ENCODE peak calls at places on chromosomes 16 and 17, in five cellular contexts. F is H1, N is adipocyte, L is IMR-90, P is PC-3. Z is an unnamed sample. For H3K27me3, the result is how much of the 10 kb centered on the place peaks cover.

GRCh38 chr16:64242510-64242909 is 879.4 kb downstream of the CDH11 start:
- DNase-seq in L (no peak), F (no peak), N (no peak), P (no peak), Z (no peak)

GRCh38 chr17:8025176-8025911 is 13.5 kb upstream of the ALOX15B start:
- DNase-seq in P (no peak), F (no peak), L (no peak), N (no peak), Z (no peak)

GRCh38 chr17:3659541-3660111 is 8.8 kb downstream of the TAX1BP3 start:
- DNase-seq in N (peak), F (no peak), L (peak), P (peak), Z (peak)

GRCh38 chr17:19546289-19547065 is 12.8 kb downstream of the SLC47A1 start:
- DNase-seq in L (no peak), F (no peak), P (peak), N (no peak), Z (peak)

GRCh38 chr17:15490634-15491261 is 23.3 kb upstream of the CDRT4 start:
- DNase-seq in P (peak), N (peak), L (peak), F (peak), Z (peak)

GRCh38 chr17:39679521-39680192 is 8.2 kb downstream of the PGAP3 start:
- DNase-seq in P (no peak), L (no peak), F (no peak), N (no peak), Z (no peak)

GRCh38 chr17:2266045-2266864 is 37.3 kb downstream of the SMG6 start:
- DNase-seq in L (no peak), N (no peak), P (no peak), F (no peak), Z (no peak)

GRCh38 chr16:50269061-50269705 is 2.8 kb downstream of the ADCY7 start:
- DNase-seq in P (no peak), L (no peak), N (no peak), F (no peak), Z (no peak)

GRCh38 chr16:11914759-11915643 is 755 bp downstream of the GSPT1 start:
- DNase-seq in F (no peak), L (peak), N (peak), P (peak), Z (peak)

GRCh38 chr16:63983401-63983800 is 1138.5 kb downstream of the CDH11 start:
- DNase-seq in F (no peak), L (no peak), N (no peak), P (peak), Z (no peak)

GRCh38 chr17:41649923-41650519 is 25.6 kb upstream of the KRT17 start:
- DNase-seq in N (no peak), L (no peak), P (no peak), F (no peak), Z (peak)

GRCh38 chr17:2054740-2055493 is at the start of gene HIC1:
- DNase-seq in N (peak), L (peak), P (peak), F (no peak), Z (peak)

GRCh38 chr16:87326151-87326571 is 9.0 kb upstream of the C16orf95 start:
- DNase-seq in F (no peak), P (no peak), L (no peak), N (no peak), Z (no peak)

GRCh38 chr17:39867891-39868553 is at the start of gene ZPBP2:
- DNase-seq in P (no peak), F (no peak), L (no peak), N (no peak), Z (peak)

GRCh38 chr17:39678340-39679116 is 9.3 kb downstream of the PGAP3 start:
- DNase-seq in N (no peak), F (no peak), L (no peak), P (no peak), Z (no peak)

GRCh38 chr17:65183736-65184135 is 46.6 kb downstream of the RGS9 start:
- DNase-seq in L (peak), F (peak), N (peak), P (peak), Z (peak)

GRCh38 chr17:76292567-76292966 is 15.5 kb downstream of the QRICH2 start:
- DNase-seq in L (no peak), N (no peak), F (no peak), P (no peak), Z (no peak)

GRCh38 chr16:67034478-67034877 is 5.5 kb downstream of the CBFB start:
- DNase-seq in L (peak), N (no peak), F (no peak), P (no peak), Z (no peak)

GRCh38 chr17:60391419-60392041 is 403 bp downstream of the USP32 start:
- DNase-seq in P (no peak), F (peak), N (peak), L (no peak), Z (no peak)

GRCh38 chr16:84608281-84608680 is 9.6 kb downstream of the COTL1 start:
- DNase-seq in N (no peak), F (no peak), P (no peak), L (no peak), Z (no peak)

GRCh38 chr16:57187508-57187854 is 1.4 kb downstream of the RSPRY1 start:
- DNase-seq in L (no peak), F (no peak), N (no peak), P (no peak), Z (peak)

GRCh38 chr17:15951368-15952047 is 6.6 kb downstream of the ADORA2B start:
- DNase-seq in L (no peak), N (no peak), P (peak), F (no peak), Z (peak)

GRCh38 chr16:88763502-88764053 is 21.4 kb downstream of the PIEZO1 start:
- DNase-seq in P (no peak), N (no peak), F (no peak), L (no peak), Z (peak)

GRCh38 chr17:49496183-49496865 is 1.2 kb downstream of the NGFR start:
- DNase-seq in N (peak), F (no peak), L (peak), P (peak), Z (peak)

GRCh38 chr16:30741461-30741914 is 6.7 kb upstream of the PHKG2 start:
- DNase-seq in L (peak), F (no peak), P (peak), N (peak), Z (peak)

GRCh38 chr16:85330694-85331188 is 218.5 kb upstream of the CIBAR2 start:
- DNase-seq in P (peak), L (peak), N (peak), F (no peak), Z (peak)

GRCh38 chr16:64880994-64881393 is 240.9 kb downstream of the CDH11 start:
- DNase-seq in P (no peak), F (no peak), N (peak), L (peak), Z (no peak)

GRCh38 chr17:9519873-9520272 is 55.7 kb downstream of the STX8 start:
- DNase-seq in P (no peak), L (no peak), N (no peak), F (no peak), Z (no peak)

GRCh38 chr17:63483655-63484575 is 7.1 kb downstream of the ACE start:
- DNase-seq in L (no peak), N (no peak), F (no peak), P (no peak), Z (no peak)
- H3K27me3 ChIP-seq in L (under half), N (under half), F (under half), P (under half), Z (under half)

GRCh38 chr16:20673882-20674683 is 23.4 kb downstream of the ACSM1 start:
- DNase-seq in F (no peak), L (no peak), N (no peak), P (no peak), Z (no peak)
- H3K9ac ChIP-seq in F (no peak), L (no peak), N (no peak), P (no peak), Z (no peak)

DNA sequence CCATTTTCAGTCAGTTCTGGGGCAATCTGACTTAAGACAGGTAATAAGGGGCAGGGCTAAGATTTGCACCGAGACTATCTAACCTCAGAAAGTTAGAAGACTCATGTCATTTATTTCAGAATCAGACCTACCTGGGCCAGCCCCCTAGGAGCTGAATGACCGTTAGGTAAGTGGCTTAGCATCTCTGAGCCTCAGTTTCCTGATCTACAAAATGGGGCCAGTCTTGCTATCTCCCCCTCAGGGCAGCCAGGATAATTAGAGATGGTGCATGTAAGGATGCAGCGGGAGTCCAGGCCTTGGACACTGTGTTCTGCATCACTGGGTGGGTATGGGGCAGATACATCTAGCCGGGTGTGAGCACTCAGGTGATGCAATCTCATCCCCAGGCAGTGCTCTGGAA is 10.4 kb upstream of the METTL22 start:
- DNase-seq in P (no peak), L (no peak), F (no peak), N (no peak), Z (no peak)
- H3K27me3 ChIP-seq in P (under half), L (under half), F (under half), N (under half), Z (under half)

GRCh38 chr17:82753201-82753464 is 1.3 kb downstream of the TBCD start:
- DNase-seq in N (no peak), L (no peak), F (no peak), P (no peak), Z (peak)
- H3K9ac ChIP-seq in N (peak), L (peak), F (no peak), P (peak), Z (peak)

GRCh38 chr16:25692734-25693508 is 1.2 kb downstream of the HS3ST4 start:
- DNase-seq in N (no peak), P (no peak), F (no peak), L (no peak), Z (peak)
- H3K27me3 ChIP-seq in N (half or more), P (under half), F (under half), L (under half), Z (under half)

GRCh38 chr16:13453938-13454553 is 465.9 kb upstream of the ERCC4 start:
- DNase-seq in P (peak), F (no peak), L (no peak), N (peak), Z (peak)
- H3K9ac ChIP-seq in P (no peak), F (no peak), L (no peak), N (no peak), Z (no peak)

GRCh38 chr16:1610841-1611653 is 825 bp downstream of the IFT140 start:
- DNase-seq in P (peak), N (peak), F (no peak), L (no peak), Z (no peak)
- H3K27me3 ChIP-seq in P (under half), N (under half), F (under half), L (under half), Z (under half)

GRCh38 chr16:26645629-26646028 is 421.1 kb upstream of the C16orf82 start:
- DNase-seq in F (no peak), N (no peak), P (no peak), L (no peak), Z (peak)

GRCh38 chr16:26644912-26645543 is 421.7 kb upstream of the C16orf82 start:
- DNase-seq in N (no peak), P (no peak), L (no peak), F (no peak), Z (no peak)

GRCh38 chr16:26643519-26643918 is 423.2 kb upstream of the C16orf82 start:
- DNase-seq in L (no peak), F (no peak), P (no peak), N (no peak), Z (no peak)

DNA sequence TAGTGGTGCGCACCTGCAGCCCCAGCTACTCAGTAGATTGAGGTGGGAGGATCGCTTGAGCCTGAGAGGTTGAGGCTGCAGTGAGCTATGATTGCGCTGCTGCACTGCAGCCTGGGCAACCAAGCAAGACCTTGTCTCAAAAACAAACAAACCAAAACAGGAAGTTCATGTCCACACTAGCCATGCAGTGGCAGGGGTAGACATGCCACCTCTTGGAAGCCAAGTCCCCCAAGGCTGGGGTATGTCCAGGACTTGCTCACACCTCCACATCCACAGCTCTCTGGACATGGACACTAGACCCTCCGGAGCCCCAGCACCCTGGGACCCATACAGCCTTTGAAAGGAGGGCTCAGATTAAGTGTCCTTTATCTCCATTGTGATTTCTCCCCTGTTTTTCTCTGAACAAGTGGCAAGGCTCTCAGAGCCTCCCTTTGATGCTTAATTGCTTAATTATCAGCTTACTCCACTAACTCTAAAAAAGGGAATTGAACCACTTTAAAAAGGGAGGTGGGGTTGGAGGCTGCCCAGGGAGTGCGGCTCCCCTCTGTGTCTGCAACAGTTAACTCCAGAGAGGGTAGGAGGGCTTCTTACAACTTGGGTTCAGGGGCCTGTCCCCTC is 424.6 kb upstream of the C16orf82 start:
- DNase-seq in P (no peak), F (no peak), N (no peak), L (no peak), Z (no peak)
- H3K9ac ChIP-seq in P (no peak), F (no peak), N (no peak), L (no peak), Z (no peak)

GRCh38 chr16:28260193-28260592 is 32.1 kb upstream of the SBK1 start:
- DNase-seq in N (no peak), F (no peak), L (no peak), P (no peak), Z (peak)

GRCh38 chr16:28265822-28266221 is 26.5 kb upstream of the SBK1 start:
- DNase-seq in P (no peak), L (no peak), F (no peak), N (no peak), Z (no peak)

GRCh38 chr16:28261916-28262315 is 30.4 kb upstream of the SBK1 start:
- DNase-seq in P (peak), L (no peak), N (no peak), F (no peak), Z (no peak)

GRCh38 chr16:28264656-28265055 is 27.7 kb upstream of the SBK1 start:
- DNase-seq in L (peak), N (peak), F (no peak), P (no peak), Z (no peak)

GRCh38 chr16:28263305-28263704 is 29.0 kb upstream of the SBK1 start:
- DNase-seq in N (no peak), L (no peak), P (no peak), F (no peak), Z (no peak)
- H3K27me3 ChIP-seq in N (half or more), L (half or more), P (under half), F (under half), Z (half or more)

GRCh38 chr16:19380316-19380715 is 37.4 kb upstream of the TMC5 start:
- DNase-seq in N (no peak), F (no peak), P (no peak), L (no peak), Z (no peak)

GRCh38 chr16:19382887-19383816 is 34.5 kb upstream of the TMC5 start:
- DNase-seq in L (no peak), P (peak), F (no peak), N (no peak), Z (no peak)

GRCh38 chr16:19377864-19378263 is 39.8 kb upstream of the TMC5 start:
- DNase-seq in N (no peak), F (no peak), P (no peak), L (no peak), Z (no peak)

GRCh38 chr16:19382084-19382801 is 35.4 kb upstream of the TMC5 start:
- DNase-seq in F (no peak), N (no peak), L (no peak), P (no peak), Z (no peak)

DNA sequence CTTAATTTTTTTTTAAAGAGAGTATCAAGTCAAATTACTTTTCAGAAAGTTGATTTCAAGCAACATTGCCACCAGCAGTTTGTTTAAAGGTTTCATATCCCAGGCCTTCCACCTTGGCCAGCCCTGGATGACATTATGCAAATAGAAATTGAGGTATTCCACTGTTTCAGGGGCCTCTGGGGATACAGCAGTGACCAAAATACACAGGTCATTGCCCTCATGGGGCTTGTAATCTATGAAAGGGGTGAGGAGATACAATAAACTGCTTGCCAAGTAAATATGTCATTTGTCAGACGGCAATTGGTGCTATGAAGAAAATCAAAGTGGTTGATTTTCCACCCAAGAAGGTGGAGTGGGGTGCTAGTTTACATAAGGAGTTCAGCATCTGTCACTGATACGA is 37.8 kb upstream of the TMC5 start:
- DNase-seq in P (no peak), N (no peak), L (no peak), F (no peak), Z (no peak)
- H3K9ac ChIP-seq in P (no peak), N (no peak), L (no peak), F (no peak), Z (no peak)

Z was measured in endodermal cell.